ENCODE peak calls at places on chromosomes 1 and 21, in six cellular contexts. S, B, Q, D, M and Z are unnamed samples.

GRCh38 chr1:227901906-227902640 is 45.7 kb downstream of the WNT9A start:
- DNase-seq in S (no peak), B (peak), Q (no peak), D (no peak), M (peak), Z (no peak)

GRCh38 chr1:56591909-56592308 is 12.5 kb upstream of the PLPP3 start:
- DNase-seq in S (no peak), B (no peak), Q (no peak), D (no peak), M (no peak), Z (no peak)

GRCh38 chr1:195733408-195733807 is 874.8 kb downstream of the KCNT2 start:
- DNase-seq in S (no peak), B (no peak), Q (no peak), D (no peak), M (no peak), Z (no peak)

GRCh38 chr1:76053021-76053420 is 21.5 kb upstream of the ST6GALNAC3 start:
- DNase-seq in S (no peak), B (no peak), Q (no peak), D (no peak), M (no peak), Z (no peak)

GRCh38 chr1:41791667-41792484 is 126.8 kb downstream of the HIVEP3 start:
- DNase-seq in S (no peak), B (no peak), Q (no peak), D (no peak), M (no peak), Z (no peak)

GRCh38 chr1:192559115-192560006 is 16.2 kb upstream of the RGS1 start:
- DNase-seq in S (no peak), B (peak), Q (peak), D (peak), M (peak), Z (peak)

GRCh38 chr21:44085491-44086321 is 21.5 kb upstream of the PWP2 start:
- DNase-seq in S (no peak), B (peak), Q (no peak), D (no peak), M (peak), Z (no peak)

GRCh38 chr1:12539705-12540579 is 78.1 kb downstream of the DHRS3 start:
- DNase-seq in S (no peak), B (peak), Q (peak), D (peak), M (no peak), Z (peak)

GRCh38 chr1:155962599-155963211 is 15.6 kb downstream of the ARHGEF2 start:
- DNase-seq in S (no peak), B (peak), Q (no peak), D (no peak), M (peak), Z (no peak)

GRCh38 chr1:114758251-114758832 is 558 bp upstream of the CSDE1 start:
- DNase-seq in S (no peak), B (no peak), Q (peak), D (peak), M (no peak), Z (peak)

GRCh38 chr1:172885976-172886375 is 164.8 kb downstream of the TNFSF18 start:
- DNase-seq in S (peak), B (no peak), Q (peak), D (no peak), M (no peak), Z (peak)

GRCh38 chr1:174497461-174497860 is 49.7 kb downstream of the GPR52 start:
- DNase-seq in S (no peak), B (no peak), Q (no peak), D (no peak), M (peak), Z (no peak)

GRCh38 chr1:179366093-179366800 is 476 bp downstream of the AXDND1 start:
- DNase-seq in S (peak), B (peak), Q (no peak), D (peak), M (peak), Z (peak)

GRCh38 chr1:91679446-91679845 is 178.8 kb downstream of the CDC7 start:
- DNase-seq in S (no peak), B (no peak), Q (no peak), D (no peak), M (no peak), Z (no peak)

GRCh38 chr21:35933466-35933865 is 126.9 kb downstream of the SETD4 start:
- DNase-seq in S (no peak), B (peak), Q (peak), D (peak), M (peak), Z (peak)

GRCh38 chr1:215704089-215704860 is 137.2 kb downstream of the KCTD3 start:
- DNase-seq in S (no peak), B (peak), Q (no peak), D (peak), M (no peak), Z (peak)

GRCh38 chr1:245698860-245699259 is 544.1 kb downstream of the KIF26B start:
- DNase-seq in S (no peak), B (no peak), Q (no peak), D (no peak), M (no peak), Z (no peak)

GRCh38 chr1:28449904-28450303 is 55.9 kb upstream of the RCC1 start:
- DNase-seq in S (no peak), B (peak), Q (no peak), D (no peak), M (no peak), Z (no peak)

GRCh38 chr1:21126324-21126723 is 50.4 kb downstream of the EIF4G3 start:
- DNase-seq in S (no peak), B (no peak), Q (no peak), D (no peak), M (no peak), Z (no peak)

GRCh38 chr1:156670791-156671190 is 6.4 kb downstream of the NES start:
- DNase-seq in S (no peak), B (no peak), Q (no peak), D (no peak), M (no peak), Z (no peak)

GRCh38 chr1:165376041-165376810 is 19.7 kb upstream of the LMX1A start:
- DNase-seq in S (no peak), B (peak), Q (peak), D (peak), M (peak), Z (peak)

GRCh38 chr1:102897537-102897936 is 210.8 kb downstream of the COL11A1 start:
- DNase-seq in S (no peak), B (peak), Q (peak), D (peak), M (no peak), Z (peak)

GRCh38 chr1:116738673-116739370 is 15.4 kb upstream of the CD2 start:
- DNase-seq in S (no peak), B (no peak), Q (no peak), D (no peak), M (no peak), Z (no peak)

GRCh38 chr1:166145496-166145895 is 21.3 kb downstream of the FAM78B start:
- DNase-seq in S (no peak), B (no peak), Q (no peak), D (no peak), M (no peak), Z (no peak)

GRCh38 chr1:85297855-85298629 is 21.6 kb upstream of the BCL10 start:
- DNase-seq in S (no peak), B (peak), Q (peak), D (peak), M (no peak), Z (peak)

GRCh38 chr1:7786785-7787184 is 2.7 kb downstream of the PER3 start:
- DNase-seq in S (no peak), B (no peak), Q (no peak), D (no peak), M (peak), Z (no peak)

GRCh38 chr1:39408641-39409054 is 82.8 kb upstream of the BMP8A start:
- DNase-seq in S (peak), B (peak), Q (peak), D (peak), M (peak), Z (peak)

GRCh38 chr1:41497056-41497440 is 12.6 kb upstream of the EDN2 start:
- DNase-seq in S (no peak), B (no peak), Q (no peak), D (no peak), M (no peak), Z (no peak)

GRCh38 chr1:150548632-150549495 is at the start of gene ADAMTSL4:
- DNase-seq in S (peak), B (peak), Q (peak), D (peak), M (no peak), Z (peak)

GRCh38 chr1:113396102-113396501 is 5.8 kb downstream of the MAGI3 start:
- DNase-seq in S (no peak), B (no peak), Q (no peak), D (no peak), M (no peak), Z (no peak)